ENCODE peak calls at places on chromosomes 16 and 17, in eight cellular contexts. One of them, this sample, is unnamed.

GRCh38 chr16:74625500-74626350 is 18.8 kb upstream of the GLG1 start:
- DNase-seq in RCC 7860: peak
- DNase-seq in activated CD4-positive, alpha-beta T cell treated with anti-CD3 and anti-CD28 coated beads, Interleukin-2, amount 50 U/mL, for 1 hour: no peak
- DNase-seq in K562: no peak
- DNase-seq in hippocampal formation: no peak
- DNase-seq in SK-MEL-5: no peak
- DNase-seq in osteoblast: no peak
- DNase-seq in left colon: no peak
- DNase-seq in this sample: no peak

GRCh38 chr16:57900796-57901479 is 70.0 kb downstream of the CNGB1 start:
- DNase-seq in RCC 7860: no peak
- DNase-seq in activated CD4-positive, alpha-beta T cell treated with anti-CD3 and anti-CD28 coated beads, Interleukin-2, amount 50 U/mL, for 1 hour: no peak
- DNase-seq in K562: no peak
- DNase-seq in hippocampal formation: no peak
- DNase-seq in SK-MEL-5: no peak
- DNase-seq in osteoblast: no peak
- DNase-seq in left colon: no peak
- DNase-seq in this sample: no peak

GRCh38 chr17:32285770-32286517 is 20.3 kb downstream of the RHBDL3 start:
- DNase-seq in RCC 7860: peak
- DNase-seq in activated CD4-positive, alpha-beta T cell treated with anti-CD3 and anti-CD28 coated beads, Interleukin-2, amount 50 U/mL, for 1 hour: no peak
- DNase-seq in K562: no peak
- DNase-seq in hippocampal formation: peak
- DNase-seq in SK-MEL-5: peak
- DNase-seq in osteoblast: peak
- DNase-seq in left colon: no peak
- DNase-seq in this sample: no peak

GRCh38 chr17:31550389-31551056 is 159.0 kb downstream of the RAB11FIP4 start:
- DNase-seq in RCC 7860: no peak
- DNase-seq in activated CD4-positive, alpha-beta T cell treated with anti-CD3 and anti-CD28 coated beads, Interleukin-2, amount 50 U/mL, for 1 hour: no peak
- DNase-seq in K562: no peak
- DNase-seq in hippocampal formation: no peak
- DNase-seq in SK-MEL-5: peak
- DNase-seq in osteoblast: no peak
- DNase-seq in left colon: no peak
- DNase-seq in this sample: no peak

GRCh38 chr17:80036715-80037477 is 454 bp downstream of the CCDC40 start:
- DNase-seq in RCC 7860: no peak
- DNase-seq in activated CD4-positive, alpha-beta T cell treated with anti-CD3 and anti-CD28 coated beads, Interleukin-2, amount 50 U/mL, for 1 hour: peak
- DNase-seq in K562: peak
- DNase-seq in hippocampal formation: no peak
- DNase-seq in SK-MEL-5: peak
- DNase-seq in osteoblast: peak
- DNase-seq in left colon: no peak
- DNase-seq in this sample: no peak

GRCh38 chr17:633133-633532 is 81.5 kb downstream of the VPS53 start:
- DNase-seq in RCC 7860: no peak
- DNase-seq in activated CD4-positive, alpha-beta T cell treated with anti-CD3 and anti-CD28 coated beads, Interleukin-2, amount 50 U/mL, for 1 hour: no peak
- DNase-seq in K562: no peak
- DNase-seq in hippocampal formation: no peak
- DNase-seq in SK-MEL-5: no peak
- DNase-seq in osteoblast: peak
- DNase-seq in left colon: no peak
- DNase-seq in this sample: no peak

GRCh38 chr16:87721622-87722565 is 43.9 kb downstream of the KLHDC4 start:
- DNase-seq in RCC 7860: no peak
- DNase-seq in activated CD4-positive, alpha-beta T cell treated with anti-CD3 and anti-CD28 coated beads, Interleukin-2, amount 50 U/mL, for 1 hour: no peak
- DNase-seq in K562: peak
- DNase-seq in hippocampal formation: no peak
- DNase-seq in SK-MEL-5: no peak
- DNase-seq in osteoblast: no peak
- DNase-seq in left colon: no peak
- DNase-seq in this sample: no peak

GRCh38 chr16:57648125-57648524 is 19.7 kb downstream of the ADGRG1 start:
- DNase-seq in RCC 7860: no peak
- DNase-seq in activated CD4-positive, alpha-beta T cell treated with anti-CD3 and anti-CD28 coated beads, Interleukin-2, amount 50 U/mL, for 1 hour: no peak
- DNase-seq in K562: no peak
- DNase-seq in hippocampal formation: peak
- DNase-seq in SK-MEL-5: no peak
- DNase-seq in osteoblast: no peak
- DNase-seq in left colon: no peak
- DNase-seq in this sample: no peak

GRCh38 chr17:80987941-80988461 is 3.6 kb upstream of the CHMP6 start:
- DNase-seq in RCC 7860: no peak
- DNase-seq in activated CD4-positive, alpha-beta T cell treated with anti-CD3 and anti-CD28 coated beads, Interleukin-2, amount 50 U/mL, for 1 hour: no peak
- DNase-seq in K562: no peak
- DNase-seq in hippocampal formation: no peak
- DNase-seq in SK-MEL-5: peak
- DNase-seq in osteoblast: peak
- DNase-seq in left colon: no peak
- DNase-seq in this sample: no peak

GRCh38 chr16:10675221-10675620 is 19.5 kb downstream of the TEKT5 start:
- DNase-seq in RCC 7860: no peak
- DNase-seq in activated CD4-positive, alpha-beta T cell treated with anti-CD3 and anti-CD28 coated beads, Interleukin-2, amount 50 U/mL, for 1 hour: no peak
- DNase-seq in K562: no peak
- DNase-seq in hippocampal formation: no peak
- DNase-seq in SK-MEL-5: no peak
- DNase-seq in osteoblast: peak
- DNase-seq in left colon: no peak
- DNase-seq in this sample: no peak

GRCh38 chr17:43740541-43740940 is 18.1 kb downstream of the SOST start:
- DNase-seq in RCC 7860: peak
- DNase-seq in activated CD4-positive, alpha-beta T cell treated with anti-CD3 and anti-CD28 coated beads, Interleukin-2, amount 50 U/mL, for 1 hour: no peak
- DNase-seq in K562: no peak
- DNase-seq in hippocampal formation: no peak
- DNase-seq in SK-MEL-5: no peak
- DNase-seq in osteoblast: peak
- DNase-seq in left colon: no peak
- DNase-seq in this sample: no peak

GRCh38 chr17:12667299-12667958 is 1.7 kb downstream of the MYOCD start:
- DNase-seq in RCC 7860: no peak
- DNase-seq in activated CD4-positive, alpha-beta T cell treated with anti-CD3 and anti-CD28 coated beads, Interleukin-2, amount 50 U/mL, for 1 hour: no peak
- DNase-seq in K562: no peak
- DNase-seq in hippocampal formation: peak
- DNase-seq in SK-MEL-5: peak
- DNase-seq in osteoblast: peak
- DNase-seq in left colon: no peak
- DNase-seq in this sample: no peak

GRCh38 chr17:43759836-43760235 is 1.2 kb upstream of the SOST start:
- DNase-seq in RCC 7860: no peak
- DNase-seq in activated CD4-positive, alpha-beta T cell treated with anti-CD3 and anti-CD28 coated beads, Interleukin-2, amount 50 U/mL, for 1 hour: no peak
- DNase-seq in K562: no peak
- DNase-seq in hippocampal formation: no peak
- DNase-seq in SK-MEL-5: no peak
- DNase-seq in osteoblast: no peak
- DNase-seq in left colon: no peak
- DNase-seq in this sample: no peak

GRCh38 chr17:56754523-56755208 is 79.1 kb downstream of the C17orf67 start:
- DNase-seq in RCC 7860: peak
- DNase-seq in activated CD4-positive, alpha-beta T cell treated with anti-CD3 and anti-CD28 coated beads, Interleukin-2, amount 50 U/mL, for 1 hour: no peak
- DNase-seq in K562: no peak
- DNase-seq in hippocampal formation: no peak
- DNase-seq in SK-MEL-5: peak
- DNase-seq in osteoblast: peak
- DNase-seq in left colon: no peak
- DNase-seq in this sample: no peak